ENCODE peak calls at places on chromosome 22, in four cellular contexts. O is H54, H is endothelial cell of umbilical vein, L is suprapubic skin. X is an unnamed sample.

GRCh38 chr22:26321469-26321913 is 107.6 kb upstream of the ASPHD2 start:
- DNase-seq in O (peak), H (no peak), L (no peak), X (no peak)

GRCh38 chr22:49892226-49892899 is 25.9 kb downstream of the ALG12 start:
- DNase-seq in O (no peak), H (no peak), L (no peak), X (no peak)

GRCh38 chr22:23526588-23527315 is 53.3 kb downstream of the IGLL1 start:
- DNase-seq in O (no peak), H (no peak), L (no peak), X (no peak)

GRCh38 chr22:47281126-47282106 is 519.0 kb downstream of the TBC1D22A start:
- DNase-seq in O (peak), H (no peak), L (no peak), X (no peak)

GRCh38 chr22:46726066-46726985 is 11.7 kb downstream of the CERK start:
- DNase-seq in O (no peak), H (no peak), L (no peak), X (no peak)

GRCh38 chr22:41352058-41352457 is 29.7 kb upstream of the TEF start:
- DNase-seq in O (peak), H (no peak), L (no peak), X (no peak)

GRCh38 chr22:20033045-20033706 is 12.3 kb downstream of the TANGO2 start:
- DNase-seq in O (no peak), H (no peak), L (no peak), X (no peak)

GRCh38 chr22:27801197-27801615 is 350 bp downstream of the MN1 start:
- DNase-seq in O (peak), H (peak), L (no peak), X (no peak)

GRCh38 chr22:33357894-33358440 is 299.8 kb upstream of the SYN3 start:
- DNase-seq in O (no peak), H (no peak), L (no peak), X (no peak)

GRCh38 chr22:39545310-39546063 is 12.9 kb upstream of the RPS19BP1 start:
- DNase-seq in O (no peak), H (peak), L (no peak), X (no peak)

GRCh38 chr22:28986366-28986765 is 75.3 kb downstream of the C22orf31 start:
- DNase-seq in O (no peak), H (no peak), L (no peak), X (no peak)

GRCh38 chr22:38033522-38034277 is 23.5 kb upstream of the PICK1 start:
- DNase-seq in O (no peak), H (no peak), L (no peak), X (no peak)

GRCh38 chr22:50357222-50357621 is 14.1 kb downstream of the PPP6R2 start:
- DNase-seq in O (no peak), H (no peak), L (no peak), X (no peak)

GRCh38 chr22:39240841-39241631 is 3.7 kb downstream of the PDGFB start:
- DNase-seq in O (no peak), H (peak), L (no peak), X (peak)

GRCh38 chr22:37235897-37236607 is 8.0 kb downstream of the RAC2 start:
- DNase-seq in O (no peak), H (no peak), L (no peak), X (no peak)

GRCh38 chr22:24240381-24240780 is 4.5 kb downstream of the GGT5 start:
- DNase-seq in O (no peak), H (no peak), L (no peak), X (no peak)

GRCh38 chr22:32986773-32987050 is 71.5 kb downstream of the SYN3 start:
- DNase-seq in O (no peak), H (no peak), L (no peak), X (no peak)

GRCh38 chr22:47173535-47174021 is 411.1 kb downstream of the TBC1D22A start:
- DNase-seq in O (no peak), H (no peak), L (peak), X (peak)

GRCh38 chr22:50676661-50677492 is 4.3 kb downstream of the SHANK3 start:
- DNase-seq in O (no peak), H (no peak), L (peak), X (peak)

GRCh38 chr22:46763051-46763705 is 728 bp downstream of the TBC1D22A start:
- DNase-seq in O (no peak), H (peak), L (no peak), X (no peak)

GRCh38 chr22:29213481-29213880 is 7.8 kb downstream of the EMID1 start:
- DNase-seq in O (no peak), H (no peak), L (no peak), X (no peak)

GRCh38 chr22:37154925-37155712 is 5.4 kb upstream of the IL2RB start:
- DNase-seq in O (no peak), H (no peak), L (no peak), X (no peak)

GRCh38 chr22:25668437-25668836 is 73.6 kb upstream of the MYO18B start:
- DNase-seq in O (no peak), H (peak), L (no peak), X (no peak)

GRCh38 chr22:32339190-32340012 is 18.3 kb upstream of the RFPL3 start:
- DNase-seq in O (no peak), H (no peak), L (no peak), X (peak)

GRCh38 chr22:30423296-30423958 is 2.1 kb upstream of the MTFP1 start:
- DNase-seq in O (no peak), H (no peak), L (peak), X (peak)
- TF ChIP-seq POLR2A in O (peak), H (peak), L (peak), X (peak)

GRCh38 chr22:45418770-45419138 is 5.3 kb downstream of the RIBC2 start:
- DNase-seq in O (no peak), H (no peak), L (no peak), X (peak)

GRCh38 chr22:45407793-45408192 is 5.6 kb downstream of the SMC1B start:
- DNase-seq in O (no peak), H (no peak), L (no peak), X (no peak)

GRCh38 chr22:45413013-45413367 is 409 bp downstream of the SMC1B start:
- DNase-seq in O (no peak), H (no peak), L (no peak), X (no peak)

GRCh38 chr22:45418056-45418769 is 4.7 kb downstream of the RIBC2 start:
- DNase-seq in O (no peak), H (no peak), L (peak), X (peak)

GRCh38 chr22:45413368-45414211 is at the start of the genes RIBC2 and SMC1B:
- DNase-seq in O (no peak), H (peak), L (no peak), X (peak)
- TF ChIP-seq POLR2A in O (no peak), H (no peak), L (no peak), X (no peak)

GRCh38 chr22:43228863-43229262 is 41.9 kb upstream of the TTLL12 start:
- DNase-seq in O (no peak), H (no peak), L (no peak), X (no peak)

GRCh38 chr22:43227231-43227630 is 40.3 kb upstream of the TTLL12 start:
- DNase-seq in O (no peak), H (no peak), L (no peak), X (no peak)

GRCh38 chr22:43230571-43230970 is 43.6 kb upstream of the TTLL12 start:
- DNase-seq in O (peak), H (no peak), L (no peak), X (no peak)

GRCh38 chr22:43226368-43226979 is 39.5 kb upstream of the TTLL12 start:
- DNase-seq in O (no peak), H (no peak), L (no peak), X (no peak)

DNA sequence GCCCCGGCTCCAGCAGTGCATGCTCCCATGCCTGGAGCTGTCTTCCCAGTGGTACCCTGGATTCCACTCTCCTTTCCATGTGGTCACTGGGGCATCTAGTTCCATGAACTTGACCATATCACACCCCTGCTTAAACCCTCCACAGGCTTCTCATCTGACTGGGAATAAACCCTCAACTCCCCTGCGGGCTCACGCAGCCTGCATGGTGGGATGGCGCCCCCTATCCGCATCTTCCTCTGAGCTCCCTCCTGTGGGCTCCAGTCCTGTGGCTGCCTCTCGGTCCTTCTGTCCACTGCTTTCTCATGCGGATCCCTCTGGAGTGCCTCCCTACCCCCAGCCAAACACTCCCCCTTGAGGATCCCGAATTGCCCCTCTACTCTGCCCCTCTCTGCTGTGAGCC is 41.4 kb upstream of the TTLL12 start:
- DNase-seq in O (peak), H (peak), L (no peak), X (no peak)
- TF ChIP-seq POLR2A in O (no peak), H (no peak), L (no peak), X (no peak)

DNA sequence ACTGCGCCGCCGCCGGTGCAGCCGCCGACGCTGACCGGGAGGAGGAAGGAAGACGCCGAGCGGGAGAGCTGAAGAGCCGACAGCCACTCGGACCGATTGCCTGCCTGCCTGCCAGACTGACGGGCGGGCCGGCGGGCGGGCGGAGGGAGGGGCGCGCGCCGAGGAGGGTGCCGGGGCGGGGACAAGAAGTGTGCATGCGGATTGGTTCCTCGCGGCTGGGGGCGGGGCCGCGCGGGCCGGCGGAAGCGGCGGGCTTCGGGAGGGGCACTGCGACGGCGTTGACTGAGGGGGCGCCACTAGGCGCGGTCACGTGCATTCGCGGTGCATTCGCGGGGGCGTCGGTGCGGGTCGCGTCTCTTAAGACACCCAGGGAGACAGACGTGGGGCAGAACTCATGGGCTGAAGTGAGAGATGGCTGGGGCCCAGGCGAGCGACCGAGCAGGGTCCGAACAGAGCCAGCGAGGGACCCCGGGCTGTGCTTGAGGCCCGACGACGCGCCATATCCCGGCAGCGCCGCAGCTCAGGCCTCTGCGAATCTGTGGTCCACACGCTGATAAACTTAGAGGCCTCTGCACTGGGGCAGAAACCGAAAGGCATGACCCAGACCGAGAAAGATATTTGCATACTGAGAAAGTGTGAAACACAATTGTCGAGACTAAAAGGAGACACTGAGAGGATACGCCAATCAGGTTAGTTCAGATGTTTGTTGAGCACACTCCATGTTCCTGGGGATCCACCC is at the start of gene MAPK1:
- DNase-seq in O (peak), H (peak), L (peak), X (peak)
- TF ChIP-seq POLR2A in O (peak), H (peak), L (peak), X (no peak)

GRCh38 chr22:35894464-35894878 is 134.2 kb downstream of the RBFOX2 start:
- DNase-seq in O (no peak), H (no peak), L (no peak), X (no peak)
- TF ChIP-seq POLR2A in O (no peak), H (no peak), L (no peak), X (no peak)

DNA sequence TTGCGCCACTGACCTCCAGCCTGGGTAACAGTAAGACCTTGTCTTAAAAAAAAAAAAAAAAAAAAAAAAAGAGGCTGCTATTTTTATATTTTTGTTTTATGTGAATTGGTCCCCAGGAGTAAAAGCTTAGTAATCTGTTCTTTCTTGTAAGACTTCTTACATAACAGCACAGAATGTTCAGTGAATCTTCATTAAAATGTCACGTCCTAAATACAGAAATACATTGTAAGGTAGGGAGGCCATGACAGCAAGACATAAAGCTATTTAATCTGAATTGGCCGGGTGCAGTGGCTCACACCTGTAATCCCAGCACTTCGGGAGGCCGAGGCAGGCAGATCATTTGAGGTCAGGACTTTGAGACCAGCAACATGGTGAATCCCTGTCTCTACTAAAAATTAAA is 64.2 kb downstream of the BID start:
- DNase-seq in O (no peak), H (no peak), L (no peak), X (no peak)
- TF ChIP-seq POLR2A in O (no peak), H (no peak), L (no peak), X (no peak)

GRCh38 chr22:48396091-48396784 is 1431.4 kb downstream of the BRD1 start:
- DNase-seq in O (no peak), H (no peak), L (peak), X (peak)

GRCh38 chr22:48398181-48398905 is 1429.3 kb downstream of the BRD1 start:
- DNase-seq in O (no peak), H (no peak), L (peak), X (peak)

GRCh38 chr22:48397531-48398180 is 1430.0 kb downstream of the BRD1 start:
- DNase-seq in O (no peak), H (no peak), L (peak), X (no peak)

GRCh38 chr22:48394787-48395620 is 1432.7 kb downstream of the BRD1 start:
- DNase-seq in O (no peak), H (no peak), L (peak), X (peak)

GRCh38 chr22:48396785-48397530 is 1430.7 kb downstream of the BRD1 start:
- DNase-seq in O (no peak), H (no peak), L (peak), X (no peak)
- TF ChIP-seq POLR2A in O (no peak), H (no peak), L (no peak), X (no peak)